ENCODE peak calls at places on chromosomes 13 and 19, in nine cellular contexts. E is SW 1271; D is epithelial cell of proximal tubule; L is left ventricle myocardium superior; S is neural progenitor cell; O is HAP-1; P is activated CD4-positive, alpha-beta T cell treated with anti-CD3 and anti-CD28 coated beads for 24 hours; A is activated T-helper 9 cell treated with anti-CD3 and anti-CD28 coated beads, Interleukin-2, amount 50 U/mL, for 16 hours; H is caudate nucleus. F is an unnamed sample.

GRCh38 chr19:55342044-55342531 is 2.4 kb downstream of the KMT5C start:
- DNase-seq in O (no peak), S (no peak), A (no peak), L (no peak), E (no peak), P (no peak), H (no peak), D (no peak), F (no peak)

GRCh38 chr19:10749435-10750384 is 31.8 kb downstream of the DNM2 start:
- DNase-seq in E (no peak), O (no peak), A (no peak), S (no peak), L (no peak), H (no peak), D (no peak), P (no peak), F (no peak)

GRCh38 chr13:45301263-45301662 is 39.7 kb downstream of the TPT1 start:
- DNase-seq in P (no peak), L (no peak), S (no peak), O (no peak), A (no peak), E (no peak), D (no peak), H (no peak), F (no peak)

GRCh38 chr19:41431426-41432386 is 4.5 kb upstream of the B3GNT8 start:
- DNase-seq in A (no peak), P (no peak), L (peak), D (no peak), S (no peak), O (no peak), H (no peak), E (no peak), F (no peak)

GRCh38 chr19:8333771-8334457 is 9.1 kb downstream of the KANK3 start:
- DNase-seq in O (no peak), D (no peak), E (no peak), L (no peak), A (no peak), S (peak), H (no peak), P (no peak), F (peak)

GRCh38 chr19:37963190-37963947 is 56.4 kb downstream of the SIPA1L3 start:
- DNase-seq in S (no peak), P (no peak), H (no peak), E (no peak), O (no peak), A (no peak), L (no peak), D (no peak), F (no peak)

GRCh38 chr19:33811736-33812387 is 15.2 kb downstream of the KCTD15 start:
- DNase-seq in H (no peak), A (no peak), D (no peak), S (no peak), E (no peak), O (no peak), P (no peak), L (no peak), F (no peak)

GRCh38 chr13:65724261-65724660 is 1505.9 kb downstream of the PCDH9 start:
- DNase-seq in D (no peak), P (no peak), H (no peak), O (no peak), L (no peak), S (no peak), A (no peak), E (no peak), F (no peak)

GRCh38 chr13:100860866-100861265 is 186.3 kb upstream of the TMTC4 start:
- DNase-seq in A (no peak), H (no peak), D (no peak), L (no peak), E (no peak), S (no peak), O (no peak), P (no peak), F (no peak)

GRCh38 chr19:34351382-34351802 is 13.6 kb upstream of the GPI start:
- DNase-seq in E (no peak), S (no peak), L (no peak), O (no peak), H (no peak), P (no peak), A (no peak), D (peak), F (no peak)

GRCh38 chr19:51018745-51019543 is 565 bp downstream of the KLK10 start:
- DNase-seq in E (no peak), L (no peak), P (no peak), S (no peak), H (no peak), A (no peak), D (no peak), O (no peak), F (peak)

GRCh38 chr19:57192064-57192395 is 730 bp downstream of the ZNF264 start:
- DNase-seq in A (no peak), P (no peak), E (no peak), H (no peak), O (no peak), S (peak), L (no peak), D (no peak), F (no peak)

GRCh38 chr19:1941146-1942077 is at the start of gene CSNK1G2:
- DNase-seq in E (no peak), P (no peak), H (no peak), D (no peak), S (no peak), O (no peak), A (no peak), L (peak), F (no peak)

GRCh38 chr19:4059931-4060620 is 6.6 kb downstream of the ZBTB7A start:
- DNase-seq in S (no peak), E (no peak), H (no peak), O (no peak), A (peak), L (peak), P (no peak), D (no peak), F (no peak)

GRCh38 chr19:32222594-32222993 is 122.8 kb upstream of the ZNF507 start:
- DNase-seq in D (no peak), H (no peak), A (no peak), P (no peak), L (no peak), E (no peak), O (no peak), S (no peak), F (no peak)

GRCh38 chr19:1856345-1856697 is 7.1 kb downstream of the KLF16 start:
- DNase-seq in O (no peak), D (no peak), E (no peak), P (no peak), A (no peak), L (no peak), S (no peak), H (no peak), F (no peak)

GRCh38 chr13:111460548-111461444 is 140.4 kb downstream of the TEX29 start:
- DNase-seq in D (no peak), P (no peak), L (peak), O (peak), H (peak), S (peak), E (peak), A (no peak), F (peak)

GRCh38 chr13:68667863-68668262 is 1437.7 kb upstream of the PCDH9 start:
- DNase-seq in L (no peak), P (no peak), O (no peak), D (no peak), E (no peak), S (no peak), A (no peak), H (no peak), F (no peak)

F was measured in WTC11.